ENCODE peak calls at places on chromosomes 4 and X, in seven cellular contexts. L is fibroblast of lung; I is spleen; M is left ventricle myocardium inferior; K is right atrium auricular region; Z is CD4-positive, CD25-positive, alpha-beta regulatory T cell; D is astrocyte. R is an unnamed sample.

GRCh38 chr4:147370473-147370872 is 110.4 kb upstream of the EDNRA start:
- DNase-seq in I (no peak), K (no peak), L (peak; percentile 81), Z (no peak), M (no peak), D (peak; percentile 77), R (no peak)

GRCh38 chr4:8534129-8534528 is 46.1 kb upstream of the GPR78 start:
- DNase-seq in Z (no peak), M (no peak), L (peak; percentile 58), I (no peak), K (no peak), D (peak; percentile 58), R (peak; percentile 64)

GRCh38 chrX:30786374-30786773 is 102.7 kb downstream of the TAB3 start:
- DNase-seq in Z (no peak), M (no peak), L (no peak), I (no peak), K (no peak), D (no peak), R (no peak)

GRCh38 chr4:61070269-61070668 is 129.9 kb upstream of the ADGRL3 start:
- DNase-seq in L (peak; percentile 3), I (no peak), Z (no peak), M (no peak), D (no peak), K (no peak), R (no peak)

GRCh38 chrX:53284684-53285447 is 3.5 kb upstream of the IQSEC2 start:
- DNase-seq in I (peak; percentile 86), K (peak; percentile 64), D (no peak), Z (peak; percentile 9), M (peak; percentile 56), L (no peak), R (peak; percentile 67)

GRCh38 chr4:73729534-73730165 is 10.7 kb upstream of the CXCL8 start:
- DNase-seq in K (peak; percentile 82), Z (no peak), D (peak; percentile 61), L (peak; percentile 69), I (no peak), M (peak; percentile 62), R (peak; percentile 76)

GRCh38 chrX:20252392-20253231 is 14.1 kb downstream of the RPS6KA3 start:
- DNase-seq in M (peak; percentile 45), I (peak; percentile 82), L (peak; percentile 24), Z (peak; percentile 63), K (no peak), D (peak; percentile 19), R (peak; percentile 85)

GRCh38 chr4:75723117-75723801 is 1.1 kb upstream of the USO1 start:
- DNase-seq in L (peak; percentile 72), K (no peak), I (no peak), M (no peak), D (peak; percentile 70), Z (no peak), R (no peak)

GRCh38 chr4:112951362-112951962 is 98.0 kb upstream of the ANK2 start:
- DNase-seq in I (no peak), K (no peak), M (no peak), L (peak; percentile 3), Z (no peak), D (peak; percentile 2), R (no peak)

GRCh38 chr4:151004222-151004621 is 10.9 kb downstream of the LRBA start:
- DNase-seq in I (no peak), M (no peak), D (peak; percentile 68), K (no peak), L (peak; percentile 75), Z (no peak), R (no peak)

GRCh38 chr4:148847544-148847943 is 405.3 kb upstream of the NR3C2 start:
- DNase-seq in I (no peak), D (no peak), Z (no peak), K (no peak), M (no peak), L (no peak), R (peak; percentile 57)

GRCh38 chrX:153981771-153982533 is 9.4 kb downstream of the TMEM187 start:
- DNase-seq in Z (peak; percentile 44), L (no peak), D (no peak), K (no peak), I (peak; percentile 89), M (peak; percentile 48), R (peak; percentile 51)

GRCh38 chr4:108029731-108030130 is 40.0 kb downstream of the HADH start:
- DNase-seq in D (peak; percentile 20), K (no peak), L (peak; percentile 40), I (no peak), Z (no peak), M (no peak), R (no peak)

GRCh38 chrX:40273356-40274050 is 175.7 kb upstream of the BCOR start:
- DNase-seq in I (peak; percentile 73), L (peak; percentile 50), D (peak; percentile 42), K (no peak), M (peak; percentile 25), Z (no peak), R (no peak)

GRCh38 chrX:107454302-107454701 is 4.8 kb downstream of the FRMPD3 start:
- DNase-seq in Z (no peak), K (no peak), M (no peak), I (no peak), D (peak; percentile 49), L (peak; percentile 61), R (no peak)

GRCh38 chr4:110840221-110840654 is 217.4 kb upstream of the PITX2 start:
- DNase-seq in I (no peak), D (peak; percentile 31), M (no peak), L (peak; percentile 44), K (no peak), Z (no peak), R (no peak)

GRCh38 chrX:120428309-120428708 is 40.8 kb downstream of the LAMP2 start:
- DNase-seq in Z (no peak), D (no peak), K (no peak), M (no peak), I (no peak), L (peak; percentile 4), R (no peak)

GRCh38 chrX:71184803-71185495 is 38.1 kb upstream of the GJB1 start:
- DNase-seq in M (no peak), D (no peak), K (no peak), L (no peak), Z (no peak), I (no peak), R (no peak)

GRCh38 chrX:11423362-11423818 is 130.2 kb downstream of the AMELX start:
- DNase-seq in I (no peak), K (no peak), M (no peak), D (peak; percentile 80), L (peak; percentile 84), Z (no peak), R (peak; percentile 32)

GRCh38 chr4:36582214-36582613 is 300.8 kb downstream of the DTHD1 start:
- DNase-seq in L (no peak), M (no peak), K (no peak), Z (no peak), I (no peak), D (no peak), R (no peak)
- H3K9me3 ChIP-seq in L (no peaks in the 10 kb centered on the region), M (peaks cover 14% of the 10 kb centered on the region), K (no peaks in the 10 kb centered on the region), Z (no peaks in the 10 kb centered on the region), I (peaks cover 2% of the 10 kb centered on the region), D (no peaks in the 10 kb centered on the region), R (no peaks in the 10 kb centered on the region)

DNA sequence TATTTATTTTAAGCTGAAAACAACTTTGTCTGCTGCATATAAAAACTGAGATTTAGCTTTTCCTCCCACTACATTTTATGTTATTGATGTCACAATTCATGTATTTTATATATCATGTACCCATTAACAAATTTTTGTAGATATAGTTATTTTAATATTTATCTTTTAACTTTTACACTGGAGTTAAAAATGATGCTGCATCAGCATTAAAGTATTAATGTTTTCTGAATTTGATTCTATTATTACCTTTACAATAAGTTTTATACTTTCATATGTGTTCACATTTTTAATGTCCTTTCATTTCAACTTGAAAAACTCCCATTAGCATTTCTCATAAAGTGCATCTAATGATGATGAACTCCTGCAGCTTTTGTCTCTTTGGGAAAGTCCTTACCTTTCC is 72.2 kb downstream of the CWH43 start:
- DNase-seq in Z (no peak), I (no peak), K (no peak), D (no peak), L (no peak), M (no peak), R (no peak)
- H3K9me3 ChIP-seq in Z (peaks cover 15% of the 10 kb centered on the region), I (peaks cover 57% of the 10 kb centered on the region), K (no peaks in the 10 kb centered on the region), D (no peaks in the 10 kb centered on the region), L (no peaks in the 10 kb centered on the region), M (peaks cover 52% of the 10 kb centered on the region), R (peaks cover 10% of the 10 kb centered on the region)

GRCh38 chr4:165111906-165112257 is 778 bp downstream of the TMEM192 start:
- DNase-seq in L (no peak), D (no peak), I (no peak), M (no peak), Z (no peak), K (no peak), R (no peak)

GRCh38 chr4:165101641-165102040 is 11.0 kb downstream of the TMEM192 start:
- DNase-seq in M (no peak), K (peak; percentile 21), L (no peak), I (no peak), D (no peak), Z (no peak), R (no peak)

GRCh38 chr4:165112258-165113156 is at the start of gene TMEM192:
- DNase-seq in D (peak; percentile 80), M (peak; percentile 92), I (peak; percentile 99), L (peak; percentile 89), Z (peak; percentile 88), K (peak; percentile 91), R (peak; percentile 96)

GRCh38 chr4:165106518-165106917 is 6.1 kb downstream of the TMEM192 start:
- DNase-seq in L (no peak), M (no peak), K (peak; percentile 57), I (no peak), D (no peak), Z (no peak), R (no peak)
- H3K9me3 ChIP-seq in L (no peaks in the 10 kb centered on the region), M (no peaks in the 10 kb centered on the region), K (no peaks in the 10 kb centered on the region), I (no peaks in the 10 kb centered on the region), D (no peaks in the 10 kb centered on the region), Z (no peaks in the 10 kb centered on the region), R (no peaks in the 10 kb centered on the region)

GRCh38 chr4:20017035-20017434 is 234.7 kb upstream of the SLIT2 start:
- DNase-seq in K (no peak), D (peak; percentile 84), Z (no peak), M (no peak), I (no peak), L (peak; percentile 88), R (no peak)

GRCh38 chr4:20022471-20022870 is 229.2 kb upstream of the SLIT2 start:
- DNase-seq in I (no peak), D (no peak), M (no peak), Z (no peak), K (no peak), L (no peak), R (no peak)

GRCh38 chr4:20020049-20020448 is 231.7 kb upstream of the SLIT2 start:
- DNase-seq in Z (no peak), M (no peak), K (no peak), D (no peak), I (no peak), L (no peak), R (no peak)

GRCh38 chr4:20017439-20017838 is 234.3 kb upstream of the SLIT2 start:
- DNase-seq in M (no peak), I (no peak), L (no peak), K (no peak), D (no peak), Z (no peak), R (no peak)

GRCh38 chr4:20019310-20020015 is 232.2 kb upstream of the SLIT2 start:
- DNase-seq in M (no peak), K (no peak), Z (no peak), L (peak; percentile 68), I (no peak), D (peak; percentile 56), R (no peak)
- H3K9me3 ChIP-seq in M (peaks cover 7% of the 10 kb centered on the region), K (no peaks in the 10 kb centered on the region), Z (peaks cover 5% of the 10 kb centered on the region), L (no peaks in the 10 kb centered on the region), I (peaks cover 8% of the 10 kb centered on the region), D (no peaks in the 10 kb centered on the region), R (no peaks in the 10 kb centered on the region)

R was measured in mucosa of descending colon.